ENCODE peak calls at places on chromosomes 5 and 9, in four cellular contexts. D, Z, W and H are unnamed samples.

GRCh38 chr9:237141-237857 is 22.6 kb downstream of the DOCK8 start:
- DNase-seq in W (no peak), D (no peak), Z (no peak), H (no peak)

GRCh38 chr5:173454381-173454763 is 126.2 kb upstream of the STC2 start:
- DNase-seq in D (no peak), W (no peak), Z (no peak), H (peak; percentile 43)

GRCh38 chr9:16314476-16314875 is 556.0 kb downstream of the BNC2 start:
- DNase-seq in Z (no peak), W (no peak), D (no peak), H (no peak)

GRCh38 chr5:158621381-158621780 is 478.3 kb downstream of the EBF1 start:
- DNase-seq in Z (no peak), W (no peak), D (no peak), H (no peak)

GRCh38 chr9:99563364-99563763 is 258.3 kb upstream of the NR4A3 start:
- DNase-seq in Z (no peak), W (no peak), D (no peak), H (no peak)

GRCh38 chr5:61200582-61201155 is 38.4 kb upstream of the SMIM15 start:
- DNase-seq in D (no peak), W (no peak), Z (no peak), H (no peak)

GRCh38 chr9:37729499-37729898 is 24.1 kb upstream of the TRMT10B start:
- DNase-seq in D (no peak), Z (no peak), W (no peak), H (no peak)

GRCh38 chr9:34446468-34446891 is 11.9 kb downstream of the FAM219A start:
- DNase-seq in Z (no peak), W (no peak), D (no peak), H (no peak)

GRCh38 chr9:121817476-121817875 is 166.0 kb downstream of the DAB2IP start:
- DNase-seq in W (no peak), Z (no peak), D (no peak), H (no peak)

GRCh38 chr5:149999359-149999758 is 1.1 kb downstream of the TIGD6 start:
- DNase-seq in Z (peak; percentile 50), D (no peak), W (no peak), H (no peak)

GRCh38 chr5:177357459-177358332 is at the start of gene RGS14:
- DNase-seq in D (no peak), Z (peak; percentile 40), W (peak; percentile 50), H (peak; percentile 92)

GRCh38 chr5:39005566-39006232 is 68.5 kb downstream of the RICTOR start:
- DNase-seq in Z (no peak), D (no peak), W (no peak), H (peak; percentile 9)

GRCh38 chr9:93224591-93224990 is 40.7 kb downstream of the WNK2 start:
- DNase-seq in D (no peak), Z (peak; percentile 27), W (peak; percentile 39), H (peak; percentile 16)

GRCh38 chr5:124111886-124112285 is 599.9 kb downstream of the CSNK1G3 start:
- DNase-seq in Z (no peak), W (no peak), D (no peak), H (no peak)

GRCh38 chr9:113609562-113610318 is 146.2 kb downstream of the RGS3 start:
- DNase-seq in Z (no peak), W (no peak), D (no peak), H (no peak)

GRCh38 chr5:123000731-123001130 is 35.8 kb downstream of the PPIC start:
- DNase-seq in W (peak; percentile 62), D (no peak), Z (peak; percentile 50), H (peak; percentile 79)

GRCh38 chr5:179417696-179418095 is 72.4 kb upstream of the ADAMTS2 start:
- DNase-seq in W (no peak), D (no peak), Z (no peak), H (no peak)

GRCh38 chr5:28734396-28734795 is 1696.0 kb upstream of the CDH9 start:
- DNase-seq in W (no peak), D (no peak), Z (no peak), H (peak; percentile 9)

GRCh38 chr5:158970569-158971014 is 129.1 kb downstream of the EBF1 start:
- DNase-seq in D (no peak), Z (no peak), W (no peak), H (no peak)

GRCh38 chr5:6504677-6505414 is 56.2 kb downstream of the UBE2QL1 start:
- DNase-seq in W (peak; percentile 54), Z (peak; percentile 28), D (no peak), H (peak; percentile 19)

GRCh38 chr9:96489482-96489979 is 39.6 kb downstream of the HABP4 start:
- DNase-seq in Z (no peak), D (no peak), W (no peak), H (no peak)

GRCh38 chr9:132324425-132324824 is 30.4 kb downstream of the SETX start:
- DNase-seq in D (no peak), W (no peak), Z (peak; percentile 64), H (peak; percentile 14)

GRCh38 chr5:34706084-34706483 is 50.0 kb downstream of the RAI14 start:
- DNase-seq in Z (no peak), W (no peak), D (no peak), H (no peak)

GRCh38 chr5:124736814-124737186 is 9.6 kb downstream of the ZNF608 start:
- DNase-seq in W (no peak), D (no peak), Z (no peak), H (no peak)

GRCh38 chr9:115733736-115734135 is 419.9 kb upstream of the PAPPA start:
- DNase-seq in D (no peak), Z (no peak), W (no peak), H (no peak)

GRCh38 chr9:76817489-76817888 is 53.3 kb downstream of the PCA3 start:
- DNase-seq in D (no peak), W (no peak), Z (no peak), H (peak; percentile 94)

GRCh38 chr5:72845889-72846288 is 29.4 kb downstream of the TNPO1 start:
- DNase-seq in W (no peak), Z (no peak), D (no peak), H (no peak)

GRCh38 chr5:175681045-175681974 is 23.4 kb downstream of the HRH2 start:
- DNase-seq in D (no peak), Z (no peak), W (peak; percentile 75), H (no peak)

GRCh38 chr9:72356019-72356653 is 8.9 kb downstream of the ZFAND5 start:
- DNase-seq in W (no peak), D (no peak), Z (no peak), H (no peak)

GRCh38 chr5:133430095-133430494 is 182.2 kb downstream of the FSTL4 start:
- DNase-seq in W (no peak), D (no peak), Z (no peak), H (peak; percentile 8)

GRCh38 chr9:121997791-121998190 is 95.3 kb downstream of the TTLL11 start:
- DNase-seq in D (no peak), Z (no peak), W (no peak), H (no peak)

GRCh38 chr9:97501177-97501971 is at the start of gene TMOD1:
- DNase-seq in Z (peak; percentile 83), W (peak; percentile 68), D (peak; percentile 77), H (peak; percentile 87)

GRCh38 chr5:37938086-37938852 is 98.4 kb upstream of the GDNF start:
- DNase-seq in Z (peak; percentile 52), D (no peak), W (no peak), H (peak; percentile 5)

GRCh38 chr5:32264954-32265572 is 47.7 kb downstream of the MTMR12 start:
- DNase-seq in Z (no peak), D (no peak), W (no peak), H (no peak)

GRCh38 chr5:164137095-164137494 is 631.7 kb downstream of the MAT2B start:
- DNase-seq in W (no peak), Z (no peak), D (no peak), H (no peak)

GRCh38 chr5:81895312-81895711 is 76.5 kb upstream of the ATG10 start:
- DNase-seq in Z (no peak), D (no peak), W (no peak), H (no peak)

GRCh38 chr5:156147948-156148285 is 179.0 kb upstream of the SGCD start:
- DNase-seq in D (no peak), W (no peak), Z (no peak), H (no peak)

GRCh38 chr5:137754961-137755762 is 999 bp upstream of the HNRNPA0 start:
- DNase-seq in W (no peak), D (no peak), Z (peak; percentile 60), H (peak; percentile 92)